ENCODE peak calls at places on chromosomes 6 and 20, in nine cellular contexts. One of them, this sample, is unnamed.

GRCh38 chr6:166656269-166657206 is 29.5 kb upstream of the RPS6KA2 start:
- DNase-seq in activated T-helper 1 cell treated with anti-CD3 and anti-CD28 coated beads, Interleukin-2, amount 50 U/mL, for 16 hours: no peak
- DNase-seq in pulmonary artery endothelial cell: no peak
- DNase-seq in AG04450: no peak
- DNase-seq in left ventricle myocardium superior: no peak
- DNase-seq in cardiac fibroblast: no peak
- DNase-seq in dorsolateral prefrontal cortex: no peak
- DNase-seq in lower lobe of right lung: no peak
- DNase-seq in effector CD4-positive, alpha-beta T cell: no peak
- DNase-seq in this sample: no peak

GRCh38 chr20:44495802-44496481 is 20.3 kb downstream of the TTPAL start:
- DNase-seq in cardiac fibroblast: peak; percentile 68
- DNase-seq in dorsolateral prefrontal cortex: no peak
- DNase-seq in lower lobe of right lung: no peak
- DNase-seq in pulmonary artery endothelial cell: no peak
- DNase-seq in left ventricle myocardium superior: no peak
- DNase-seq in AG04450: peak; percentile 88
- DNase-seq in activated T-helper 1 cell treated with anti-CD3 and anti-CD28 coated beads, Interleukin-2, amount 50 U/mL, for 16 hours: no peak
- DNase-seq in effector CD4-positive, alpha-beta T cell: no peak
- DNase-seq in this sample: no peak

GRCh38 chr20:48154040-48154439 is 368.8 kb upstream of the SULF2 start:
- DNase-seq in AG04450: no peak
- DNase-seq in activated T-helper 1 cell treated with anti-CD3 and anti-CD28 coated beads, Interleukin-2, amount 50 U/mL, for 16 hours: no peak
- DNase-seq in left ventricle myocardium superior: no peak
- DNase-seq in cardiac fibroblast: no peak
- DNase-seq in effector CD4-positive, alpha-beta T cell: no peak
- DNase-seq in dorsolateral prefrontal cortex: no peak
- DNase-seq in lower lobe of right lung: no peak
- DNase-seq in pulmonary artery endothelial cell: no peak
- DNase-seq in this sample: no peak

GRCh38 chr6:80143312-80143960 is 37.0 kb downstream of the BCKDHB start:
- DNase-seq in cardiac fibroblast: peak; percentile 96
- DNase-seq in effector CD4-positive, alpha-beta T cell: no peak
- DNase-seq in left ventricle myocardium superior: peak; percentile 35
- DNase-seq in activated T-helper 1 cell treated with anti-CD3 and anti-CD28 coated beads, Interleukin-2, amount 50 U/mL, for 16 hours: no peak
- DNase-seq in lower lobe of right lung: peak; percentile 49
- DNase-seq in pulmonary artery endothelial cell: peak; percentile 24
- DNase-seq in AG04450: peak; percentile 65
- DNase-seq in dorsolateral prefrontal cortex: peak; percentile 13
- DNase-seq in this sample: peak; percentile 49

GRCh38 chr6:24699521-24700359 is 19.2 kb downstream of the C6orf62 start:
- DNase-seq in cardiac fibroblast: no peak
- DNase-seq in left ventricle myocardium superior: no peak
- DNase-seq in pulmonary artery endothelial cell: no peak
- DNase-seq in AG04450: no peak
- DNase-seq in lower lobe of right lung: no peak
- DNase-seq in activated T-helper 1 cell treated with anti-CD3 and anti-CD28 coated beads, Interleukin-2, amount 50 U/mL, for 16 hours: no peak
- DNase-seq in effector CD4-positive, alpha-beta T cell: no peak
- DNase-seq in dorsolateral prefrontal cortex: no peak
- DNase-seq in this sample: no peak

GRCh38 chr6:116651916-116652315 is 16.6 kb downstream of the ZUP1 start:
- DNase-seq in pulmonary artery endothelial cell: no peak
- DNase-seq in left ventricle myocardium superior: no peak
- DNase-seq in dorsolateral prefrontal cortex: no peak
- DNase-seq in lower lobe of right lung: no peak
- DNase-seq in cardiac fibroblast: no peak
- DNase-seq in effector CD4-positive, alpha-beta T cell: no peak
- DNase-seq in activated T-helper 1 cell treated with anti-CD3 and anti-CD28 coated beads, Interleukin-2, amount 50 U/mL, for 16 hours: no peak
- DNase-seq in AG04450: no peak
- DNase-seq in this sample: no peak

GRCh38 chr20:1524004-1524403 is 32.8 kb upstream of the SIRPB2 start:
- DNase-seq in lower lobe of right lung: no peak
- DNase-seq in cardiac fibroblast: no peak
- DNase-seq in AG04450: no peak
- DNase-seq in activated T-helper 1 cell treated with anti-CD3 and anti-CD28 coated beads, Interleukin-2, amount 50 U/mL, for 16 hours: no peak
- DNase-seq in effector CD4-positive, alpha-beta T cell: no peak
- DNase-seq in dorsolateral prefrontal cortex: no peak
- DNase-seq in pulmonary artery endothelial cell: no peak
- DNase-seq in left ventricle myocardium superior: no peak
- DNase-seq in this sample: no peak

GRCh38 chr6:31792741-31793140 is 2.8 kb downstream of the VARS1 start:
- DNase-seq in AG04450: no peak
- DNase-seq in effector CD4-positive, alpha-beta T cell: no peak
- DNase-seq in activated T-helper 1 cell treated with anti-CD3 and anti-CD28 coated beads, Interleukin-2, amount 50 U/mL, for 16 hours: no peak
- DNase-seq in left ventricle myocardium superior: no peak
- DNase-seq in cardiac fibroblast: peak; percentile 11
- DNase-seq in pulmonary artery endothelial cell: no peak
- DNase-seq in lower lobe of right lung: no peak
- DNase-seq in dorsolateral prefrontal cortex: no peak
- DNase-seq in this sample: no peak

GRCh38 chr6:63685453-63686379 is 50.1 kb downstream of the PHF3 start:
- DNase-seq in left ventricle myocardium superior: no peak
- DNase-seq in activated T-helper 1 cell treated with anti-CD3 and anti-CD28 coated beads, Interleukin-2, amount 50 U/mL, for 16 hours: no peak
- DNase-seq in cardiac fibroblast: no peak
- DNase-seq in lower lobe of right lung: no peak
- DNase-seq in dorsolateral prefrontal cortex: no peak
- DNase-seq in effector CD4-positive, alpha-beta T cell: no peak
- DNase-seq in AG04450: no peak
- DNase-seq in pulmonary artery endothelial cell: no peak
- DNase-seq in this sample: no peak

GRCh38 chr20:45067558-45067957 is 33.4 kb downstream of the KCNS1 start:
- DNase-seq in dorsolateral prefrontal cortex: no peak
- DNase-seq in cardiac fibroblast: no peak
- DNase-seq in activated T-helper 1 cell treated with anti-CD3 and anti-CD28 coated beads, Interleukin-2, amount 50 U/mL, for 16 hours: no peak
- DNase-seq in pulmonary artery endothelial cell: no peak
- DNase-seq in left ventricle myocardium superior: no peak
- DNase-seq in effector CD4-positive, alpha-beta T cell: no peak
- DNase-seq in lower lobe of right lung: no peak
- DNase-seq in AG04450: no peak
- DNase-seq in this sample: no peak

GRCh38 chr6:169424149-169424804 is 170.6 kb upstream of the THBS2 start:
- DNase-seq in dorsolateral prefrontal cortex: no peak
- DNase-seq in cardiac fibroblast: no peak
- DNase-seq in pulmonary artery endothelial cell: no peak
- DNase-seq in lower lobe of right lung: no peak
- DNase-seq in activated T-helper 1 cell treated with anti-CD3 and anti-CD28 coated beads, Interleukin-2, amount 50 U/mL, for 16 hours: no peak
- DNase-seq in effector CD4-positive, alpha-beta T cell: no peak
- DNase-seq in AG04450: no peak
- DNase-seq in left ventricle myocardium superior: no peak
- DNase-seq in this sample: no peak

GRCh38 chr6:25934735-25935313 is 4.3 kb upstream of the SLC17A2 start:
- DNase-seq in AG04450: no peak
- DNase-seq in cardiac fibroblast: no peak
- DNase-seq in lower lobe of right lung: no peak
- DNase-seq in effector CD4-positive, alpha-beta T cell: no peak
- DNase-seq in left ventricle myocardium superior: no peak
- DNase-seq in dorsolateral prefrontal cortex: no peak
- DNase-seq in activated T-helper 1 cell treated with anti-CD3 and anti-CD28 coated beads, Interleukin-2, amount 50 U/mL, for 16 hours: no peak
- DNase-seq in pulmonary artery endothelial cell: no peak
- DNase-seq in this sample: no peak

GRCh38 chr6:170096803-170097504 is 193.9 kb downstream of the DLL1 start:
- DNase-seq in AG04450: no peak
- DNase-seq in pulmonary artery endothelial cell: no peak
- DNase-seq in effector CD4-positive, alpha-beta T cell: no peak
- DNase-seq in dorsolateral prefrontal cortex: no peak
- DNase-seq in activated T-helper 1 cell treated with anti-CD3 and anti-CD28 coated beads, Interleukin-2, amount 50 U/mL, for 16 hours: no peak
- DNase-seq in lower lobe of right lung: no peak
- DNase-seq in left ventricle myocardium superior: no peak
- DNase-seq in cardiac fibroblast: no peak
- DNase-seq in this sample: no peak

GRCh38 chr6:107704377-107705013 is 119.6 kb downstream of the SCML4 start:
- DNase-seq in effector CD4-positive, alpha-beta T cell: peak; percentile 12
- DNase-seq in pulmonary artery endothelial cell: no peak
- DNase-seq in cardiac fibroblast: peak; percentile 73
- DNase-seq in left ventricle myocardium superior: no peak
- DNase-seq in dorsolateral prefrontal cortex: no peak
- DNase-seq in AG04450: no peak
- DNase-seq in activated T-helper 1 cell treated with anti-CD3 and anti-CD28 coated beads, Interleukin-2, amount 50 U/mL, for 16 hours: no peak
- DNase-seq in lower lobe of right lung: no peak
- DNase-seq in this sample: peak; percentile 73

GRCh38 chr6:141464490-141464889 is 668.2 kb upstream of the GJE1 start:
- DNase-seq in pulmonary artery endothelial cell: no peak
- DNase-seq in AG04450: no peak
- DNase-seq in effector CD4-positive, alpha-beta T cell: peak; percentile 7
- DNase-seq in activated T-helper 1 cell treated with anti-CD3 and anti-CD28 coated beads, Interleukin-2, amount 50 U/mL, for 16 hours: no peak
- DNase-seq in cardiac fibroblast: peak; percentile 86
- DNase-seq in left ventricle myocardium superior: no peak
- DNase-seq in dorsolateral prefrontal cortex: no peak
- DNase-seq in lower lobe of right lung: no peak
- DNase-seq in this sample: peak; percentile 15

GRCh38 chr6:99434702-99435530 is 9.8 kb upstream of the PNISR start:
- DNase-seq in lower lobe of right lung: no peak
- DNase-seq in AG04450: no peak
- DNase-seq in effector CD4-positive, alpha-beta T cell: no peak
- DNase-seq in cardiac fibroblast: peak; percentile 55
- DNase-seq in activated T-helper 1 cell treated with anti-CD3 and anti-CD28 coated beads, Interleukin-2, amount 50 U/mL, for 16 hours: no peak
- DNase-seq in left ventricle myocardium superior: no peak
- DNase-seq in pulmonary artery endothelial cell: no peak
- DNase-seq in dorsolateral prefrontal cortex: no peak
- DNase-seq in this sample: no peak

GRCh38 chr6:156771047-156771446 is 6.1 kb upstream of the ARID1B start:
- DNase-seq in left ventricle myocardium superior: no peak
- DNase-seq in lower lobe of right lung: no peak
- DNase-seq in effector CD4-positive, alpha-beta T cell: no peak
- DNase-seq in AG04450: no peak
- DNase-seq in activated T-helper 1 cell treated with anti-CD3 and anti-CD28 coated beads, Interleukin-2, amount 50 U/mL, for 16 hours: no peak
- DNase-seq in dorsolateral prefrontal cortex: no peak
- DNase-seq in pulmonary artery endothelial cell: no peak
- DNase-seq in cardiac fibroblast: no peak
- DNase-seq in this sample: no peak

GRCh38 chr20:34542439-34542838 is 16.1 kb upstream of the MAP1LC3A start:
- DNase-seq in lower lobe of right lung: no peak
- DNase-seq in dorsolateral prefrontal cortex: no peak
- DNase-seq in activated T-helper 1 cell treated with anti-CD3 and anti-CD28 coated beads, Interleukin-2, amount 50 U/mL, for 16 hours: no peak
- DNase-seq in effector CD4-positive, alpha-beta T cell: no peak
- DNase-seq in AG04450: no peak
- DNase-seq in left ventricle myocardium superior: no peak
- DNase-seq in cardiac fibroblast: no peak
- DNase-seq in pulmonary artery endothelial cell: no peak
- DNase-seq in this sample: no peak

GRCh38 chr6:88548891-88549505 is 382.9 kb upstream of the CNR1 start:
- DNase-seq in lower lobe of right lung: no peak
- DNase-seq in dorsolateral prefrontal cortex: no peak
- DNase-seq in pulmonary artery endothelial cell: no peak
- DNase-seq in left ventricle myocardium superior: no peak
- DNase-seq in cardiac fibroblast: no peak
- DNase-seq in effector CD4-positive, alpha-beta T cell: no peak
- DNase-seq in AG04450: no peak
- DNase-seq in activated T-helper 1 cell treated with anti-CD3 and anti-CD28 coated beads, Interleukin-2, amount 50 U/mL, for 16 hours: no peak
- DNase-seq in this sample: no peak

GRCh38 chr6:26032387-26033131 is 54.7 kb upstream of the HFE start:
- DNase-seq in activated T-helper 1 cell treated with anti-CD3 and anti-CD28 coated beads, Interleukin-2, amount 50 U/mL, for 16 hours: no peak
- DNase-seq in dorsolateral prefrontal cortex: no peak
- DNase-seq in cardiac fibroblast: peak; percentile 75
- DNase-seq in left ventricle myocardium superior: no peak
- DNase-seq in effector CD4-positive, alpha-beta T cell: peak; percentile 8
- DNase-seq in lower lobe of right lung: no peak
- DNase-seq in pulmonary artery endothelial cell: no peak
- DNase-seq in AG04450: no peak
- DNase-seq in this sample: peak; percentile 42

GRCh38 chr6:100269189-100269588 is 195.5 kb downstream of the SIM1 start:
- DNase-seq in lower lobe of right lung: no peak
- DNase-seq in AG04450: peak; percentile 53
- DNase-seq in activated T-helper 1 cell treated with anti-CD3 and anti-CD28 coated beads, Interleukin-2, amount 50 U/mL, for 16 hours: no peak
- DNase-seq in left ventricle myocardium superior: no peak
- DNase-seq in cardiac fibroblast: peak; percentile 77
- DNase-seq in effector CD4-positive, alpha-beta T cell: no peak
- DNase-seq in dorsolateral prefrontal cortex: no peak
- DNase-seq in pulmonary artery endothelial cell: peak; percentile 54
- DNase-seq in this sample: no peak

GRCh38 chr6:152063170-152063921 is 255.9 kb downstream of the ESR1 start:
- DNase-seq in effector CD4-positive, alpha-beta T cell: no peak
- DNase-seq in AG04450: no peak
- DNase-seq in activated T-helper 1 cell treated with anti-CD3 and anti-CD28 coated beads, Interleukin-2, amount 50 U/mL, for 16 hours: no peak
- DNase-seq in lower lobe of right lung: no peak
- DNase-seq in left ventricle myocardium superior: no peak
- DNase-seq in dorsolateral prefrontal cortex: no peak
- DNase-seq in cardiac fibroblast: no peak
- DNase-seq in pulmonary artery endothelial cell: no peak
- DNase-seq in this sample: no peak

GRCh38 chr20:64242003-64242796 is 13.3 kb upstream of the PCMTD2 start:
- DNase-seq in activated T-helper 1 cell treated with anti-CD3 and anti-CD28 coated beads, Interleukin-2, amount 50 U/mL, for 16 hours: no peak
- DNase-seq in left ventricle myocardium superior: no peak
- DNase-seq in dorsolateral prefrontal cortex: no peak
- DNase-seq in lower lobe of right lung: peak; percentile 25
- DNase-seq in AG04450: no peak
- DNase-seq in pulmonary artery endothelial cell: no peak
- DNase-seq in effector CD4-positive, alpha-beta T cell: no peak
- DNase-seq in cardiac fibroblast: no peak
- DNase-seq in this sample: no peak

GRCh38 chr6:43669922-43670622 is 17.5 kb downstream of the MRPS18A start:
- DNase-seq in dorsolateral prefrontal cortex: no peak
- DNase-seq in cardiac fibroblast: peak; percentile 58
- DNase-seq in pulmonary artery endothelial cell: no peak
- DNase-seq in left ventricle myocardium superior: no peak
- DNase-seq in lower lobe of right lung: no peak
- DNase-seq in effector CD4-positive, alpha-beta T cell: no peak
- DNase-seq in AG04450: no peak
- DNase-seq in activated T-helper 1 cell treated with anti-CD3 and anti-CD28 coated beads, Interleukin-2, amount 50 U/mL, for 16 hours: no peak
- DNase-seq in this sample: no peak

GRCh38 chr6:28303570-28303969 is 22.2 kb downstream of the PGBD1 start:
- DNase-seq in pulmonary artery endothelial cell: no peak
- DNase-seq in left ventricle myocardium superior: no peak
- DNase-seq in effector CD4-positive, alpha-beta T cell: no peak
- DNase-seq in dorsolateral prefrontal cortex: no peak
- DNase-seq in AG04450: no peak
- DNase-seq in lower lobe of right lung: no peak
- DNase-seq in activated T-helper 1 cell treated with anti-CD3 and anti-CD28 coated beads, Interleukin-2, amount 50 U/mL, for 16 hours: no peak
- DNase-seq in cardiac fibroblast: no peak
- DNase-seq in this sample: no peak

GRCh38 chr20:15682690-15683089 is 890.6 kb downstream of the KIF16B start:
- DNase-seq in AG04450: no peak
- DNase-seq in cardiac fibroblast: no peak
- DNase-seq in pulmonary artery endothelial cell: no peak
- DNase-seq in activated T-helper 1 cell treated with anti-CD3 and anti-CD28 coated beads, Interleukin-2, amount 50 U/mL, for 16 hours: no peak
- DNase-seq in lower lobe of right lung: no peak
- DNase-seq in dorsolateral prefrontal cortex: no peak
- DNase-seq in effector CD4-positive, alpha-beta T cell: no peak
- DNase-seq in left ventricle myocardium superior: no peak
- DNase-seq in this sample: no peak

GRCh38 chr6:36195471-36196048 is 984 bp upstream of the BRPF3 start:
- DNase-seq in activated T-helper 1 cell treated with anti-CD3 and anti-CD28 coated beads, Interleukin-2, amount 50 U/mL, for 16 hours: no peak
- DNase-seq in left ventricle myocardium superior: no peak
- DNase-seq in effector CD4-positive, alpha-beta T cell: no peak
- DNase-seq in pulmonary artery endothelial cell: no peak
- DNase-seq in AG04450: no peak
- DNase-seq in lower lobe of right lung: no peak
- DNase-seq in dorsolateral prefrontal cortex: no peak
- DNase-seq in cardiac fibroblast: no peak
- DNase-seq in this sample: no peak

GRCh38 chr6:125586074-125586473 is 163.4 kb upstream of the HEY2 start:
- DNase-seq in effector CD4-positive, alpha-beta T cell: no peak
- DNase-seq in lower lobe of right lung: no peak
- DNase-seq in activated T-helper 1 cell treated with anti-CD3 and anti-CD28 coated beads, Interleukin-2, amount 50 U/mL, for 16 hours: no peak
- DNase-seq in left ventricle myocardium superior: no peak
- DNase-seq in AG04450: no peak
- DNase-seq in pulmonary artery endothelial cell: no peak
- DNase-seq in dorsolateral prefrontal cortex: no peak
- DNase-seq in cardiac fibroblast: no peak
- DNase-seq in this sample: no peak

GRCh38 chr6:15452182-15452941 is 206.5 kb downstream of the JARID2 start:
- DNase-seq in activated T-helper 1 cell treated with anti-CD3 and anti-CD28 coated beads, Interleukin-2, amount 50 U/mL, for 16 hours: no peak
- DNase-seq in pulmonary artery endothelial cell: no peak
- DNase-seq in AG04450: no peak
- DNase-seq in lower lobe of right lung: no peak
- DNase-seq in left ventricle myocardium superior: no peak
- DNase-seq in effector CD4-positive, alpha-beta T cell: no peak
- DNase-seq in dorsolateral prefrontal cortex: no peak
- DNase-seq in cardiac fibroblast: no peak
- DNase-seq in this sample: no peak

GRCh38 chr6:169959129-169960002 is 207.9 kb downstream of the ERMARD start:
- DNase-seq in AG04450: no peak
- DNase-seq in left ventricle myocardium superior: no peak
- DNase-seq in activated T-helper 1 cell treated with anti-CD3 and anti-CD28 coated beads, Interleukin-2, amount 50 U/mL, for 16 hours: no peak
- DNase-seq in pulmonary artery endothelial cell: no peak
- DNase-seq in cardiac fibroblast: no peak
- DNase-seq in dorsolateral prefrontal cortex: no peak
- DNase-seq in lower lobe of right lung: peak; percentile 60
- DNase-seq in effector CD4-positive, alpha-beta T cell: no peak
- DNase-seq in this sample: no peak

GRCh38 chr20:18224968-18225568 is 63.3 kb upstream of the ZNF133 start:
- DNase-seq in pulmonary artery endothelial cell: peak; percentile 36
- DNase-seq in left ventricle myocardium superior: peak; percentile 48
- DNase-seq in activated T-helper 1 cell treated with anti-CD3 and anti-CD28 coated beads, Interleukin-2, amount 50 U/mL, for 16 hours: no peak
- DNase-seq in dorsolateral prefrontal cortex: peak; percentile 19
- DNase-seq in effector CD4-positive, alpha-beta T cell: no peak
- DNase-seq in lower lobe of right lung: no peak
- DNase-seq in AG04450: peak; percentile 0
- DNase-seq in cardiac fibroblast: peak; percentile 76
- DNase-seq in this sample: peak; percentile 70

This sample was measured in SJCRH30.